ENCODE peak calls at places on chromosome X, in six cellular contexts. Q, T, Y, D, M and S are unnamed samples.

GRCh38 chrX:73851014-73852009 is 288.3 kb downstream of the CHIC1 start:
- DNase-seq in Q (no peak), T (peak; percentile 62), Y (no peak), D (no peak), M (peak; percentile 90), S (no peak)

GRCh38 chrX:108139303-108139702 is 47.7 kb downstream of the ATG4A start:
- DNase-seq in Q (peak; percentile 26), T (no peak), Y (no peak), D (no peak), M (no peak), S (peak; percentile 19)

GRCh38 chrX:153871451-153871850 is 14.5 kb downstream of the L1CAM start:
- DNase-seq in Q (no peak), T (no peak), Y (no peak), D (no peak), M (no peak), S (no peak)

GRCh38 chrX:23803931-23804381 is 21.0 kb downstream of the SAT1 start:
- DNase-seq in Q (no peak), T (peak; percentile 34), Y (no peak), D (peak; percentile 86), M (no peak), S (peak; percentile 2)

GRCh38 chrX:115372026-115372610 is 82.6 kb downstream of the LUZP4 start:
- DNase-seq in Q (no peak), T (no peak), Y (no peak), D (peak; percentile 68), M (no peak), S (no peak)

GRCh38 chrX:40448793-40449192 is 132.0 kb upstream of the ATP6AP2 start:
- DNase-seq in Q (no peak), T (no peak), Y (no peak), D (no peak), M (no peak), S (peak; percentile 24)

GRCh38 chrX:154793084-154793483 is 12.2 kb downstream of the MPP1 start:
- DNase-seq in Q (no peak), T (no peak), Y (no peak), D (no peak), M (no peak), S (no peak)

GRCh38 chrX:77009691-77010090 is 437.5 kb upstream of the FGF16 start:
- DNase-seq in Q (no peak), T (no peak), Y (no peak), D (no peak), M (no peak), S (no peak)

GRCh38 chrX:1185556-1185955 is 26.9 kb downstream of the CRLF2 start:
- DNase-seq in Q (no peak), T (no peak), Y (no peak), D (no peak), M (no peak), S (no peak)

GRCh38 chrX:53594354-53594753 is 92.2 kb downstream of the HUWE1 start:
- DNase-seq in Q (no peak), T (no peak), Y (no peak), D (no peak), M (no peak), S (no peak)

GRCh38 chrX:150575415-150575814 is 7.0 kb downstream of the MTM1 start:
- DNase-seq in Q (no peak), T (no peak), Y (peak; percentile 50), D (no peak), M (no peak), S (no peak)

GRCh38 chrX:100404851-100405250 is 5.2 kb downstream of the PCDH19 start:
- DNase-seq in Q (no peak), T (no peak), Y (no peak), D (no peak), M (no peak), S (no peak)

GRCh38 chrX:71542825-71543224 is 9.9 kb downstream of the OGT start:
- DNase-seq in Q (no peak), T (no peak), Y (no peak), D (no peak), M (no peak), S (no peak)

GRCh38 chrX:20116575-20117240 is at the start of gene MAP7D2:
- DNase-seq in Q (no peak), T (peak; percentile 14), Y (no peak), D (no peak), M (no peak), S (peak; percentile 19)

GRCh38 chrX:17475820-17476219 is 100.8 kb downstream of the NHS start:
- DNase-seq in Q (no peak), T (no peak), Y (no peak), D (no peak), M (no peak), S (no peak)

GRCh38 chrX:47420264-47420663 is 49.9 kb downstream of the ZNF157 start:
- DNase-seq in Q (no peak), T (no peak), Y (no peak), D (no peak), M (no peak), S (peak; percentile 14)
- TF ChIP-seq POLR2A in Q (no peak), T (no peak), Y (no peak), D (no peak), M (no peak), S (no peak)

GRCh38 chrX:119791437-119792231 is at the start of gene RPL39:
- DNase-seq in Q (peak; percentile 94), T (peak; percentile 89), Y (peak; percentile 83), D (peak; percentile 87), M (peak; percentile 51), S (peak; percentile 88)
- TF ChIP-seq POLR2A in Q (peak; percentile 92), T (peak; percentile 49), Y (peak; percentile 37), D (peak; percentile 89), M (peak; percentile 96), S (peak; percentile 93)

GRCh38 chrX:96688789-96689188 is 4.1 kb downstream of the DIAPH2 start:
- DNase-seq in Q (no peak), T (no peak), Y (no peak), D (no peak), M (no peak), S (no peak)

GRCh38 chrX:96683997-96684338 is 674 bp upstream of the DIAPH2 start:
- DNase-seq in Q (peak; percentile 80), T (no peak), Y (no peak), D (no peak), M (no peak), S (no peak)

GRCh38 chrX:96685205-96686099 is 810 bp downstream of the DIAPH2 start:
- DNase-seq in Q (peak; percentile 90), T (peak; percentile 53), Y (peak; percentile 26), D (peak; percentile 63), M (no peak), S (peak; percentile 19)

GRCh38 chrX:96682516-96682915 is 2.1 kb upstream of the DIAPH2 start:
- DNase-seq in Q (no peak), T (no peak), Y (no peak), D (no peak), M (no peak), S (peak; percentile 0)

GRCh38 chrX:96684339-96685204 is at the start of gene DIAPH2:
- DNase-seq in Q (peak; percentile 89), T (peak; percentile 81), Y (peak; percentile 68), D (peak; percentile 76), M (peak; percentile 34), S (peak; percentile 71)
- TF ChIP-seq POLR2A in Q (peak; percentile 44), T (no peak), Y (no peak), D (no peak), M (peak; percentile 61), S (no peak)

GRCh38 chrX:22300130-22300529 is 27.4 kb downstream of the CBLL2 start:
- DNase-seq in Q (peak; percentile 58), T (peak; percentile 21), Y (no peak), D (peak; percentile 44), M (no peak), S (no peak)
- TF ChIP-seq POLR2A in Q (no peak), T (no peak), Y (no peak), D (no peak), M (no peak), S (no peak)

DNA sequence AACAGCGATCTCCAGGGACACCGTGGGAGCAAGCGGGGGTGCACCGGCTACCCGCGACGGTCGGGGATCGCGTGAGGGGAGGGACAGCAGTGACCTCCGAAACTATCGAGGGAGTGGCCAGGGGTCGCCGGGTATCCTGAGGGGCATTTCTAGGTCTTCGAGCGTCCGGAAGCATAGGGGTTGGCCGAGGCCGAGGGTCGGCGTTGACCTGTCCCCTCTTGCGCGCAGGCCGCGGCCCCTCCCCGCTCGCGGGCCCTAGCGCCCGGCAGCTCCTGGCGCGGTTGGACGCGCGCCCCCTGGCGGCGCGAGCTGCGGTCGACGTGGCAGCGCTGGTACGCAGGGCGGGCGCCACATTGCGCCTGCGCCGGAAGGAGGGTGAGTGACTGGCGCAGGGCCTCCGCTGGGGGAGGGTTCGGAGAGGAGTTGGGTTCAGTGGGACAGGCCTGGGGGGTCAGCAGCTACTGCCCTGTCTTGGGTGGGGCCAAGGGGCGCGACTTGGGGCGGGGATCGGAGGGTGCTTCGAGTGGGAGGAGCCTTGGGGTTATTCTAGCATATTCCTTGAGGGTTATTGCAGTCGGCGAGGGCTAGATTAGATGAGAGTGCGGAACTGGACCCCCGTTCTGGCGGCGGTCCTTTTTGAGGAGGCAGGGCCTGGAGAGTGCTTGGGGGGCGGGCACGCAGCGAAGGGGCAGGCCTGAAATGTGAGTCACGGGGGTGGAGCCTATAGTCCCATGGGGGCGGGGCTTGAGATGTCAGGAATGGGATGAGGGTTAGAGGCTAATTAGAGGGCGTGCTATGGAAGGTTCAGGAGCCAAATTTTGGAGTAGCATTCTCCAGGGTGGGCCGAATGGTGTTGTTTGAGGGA is 1.2 kb downstream of the MAGIX start:
- DNase-seq in Q (peak; percentile 87), T (peak; percentile 88), Y (peak; percentile 89), D (peak; percentile 80), M (peak; percentile 42), S (peak; percentile 96)
- TF ChIP-seq POLR2A in Q (peak; percentile 51), T (no peak), Y (no peak), D (no peak), M (peak; percentile 53), S (peak; percentile 43)

GRCh38 chrX:136183917-136184316 is 36.6 kb downstream of the FHL1 start:
- DNase-seq in Q (no peak), T (no peak), Y (no peak), D (no peak), M (no peak), S (no peak)

GRCh38 chrX:136182394-136182793 is 35.1 kb downstream of the FHL1 start:
- DNase-seq in Q (no peak), T (no peak), Y (no peak), D (no peak), M (no peak), S (no peak)

GRCh38 chrX:136186023-136186413 is 38.7 kb downstream of the FHL1 start:
- DNase-seq in Q (no peak), T (no peak), Y (no peak), D (no peak), M (no peak), S (no peak)

GRCh38 chrX:136183175-136183574 is 35.8 kb downstream of the FHL1 start:
- DNase-seq in Q (no peak), T (no peak), Y (no peak), D (no peak), M (no peak), S (no peak)

DNA sequence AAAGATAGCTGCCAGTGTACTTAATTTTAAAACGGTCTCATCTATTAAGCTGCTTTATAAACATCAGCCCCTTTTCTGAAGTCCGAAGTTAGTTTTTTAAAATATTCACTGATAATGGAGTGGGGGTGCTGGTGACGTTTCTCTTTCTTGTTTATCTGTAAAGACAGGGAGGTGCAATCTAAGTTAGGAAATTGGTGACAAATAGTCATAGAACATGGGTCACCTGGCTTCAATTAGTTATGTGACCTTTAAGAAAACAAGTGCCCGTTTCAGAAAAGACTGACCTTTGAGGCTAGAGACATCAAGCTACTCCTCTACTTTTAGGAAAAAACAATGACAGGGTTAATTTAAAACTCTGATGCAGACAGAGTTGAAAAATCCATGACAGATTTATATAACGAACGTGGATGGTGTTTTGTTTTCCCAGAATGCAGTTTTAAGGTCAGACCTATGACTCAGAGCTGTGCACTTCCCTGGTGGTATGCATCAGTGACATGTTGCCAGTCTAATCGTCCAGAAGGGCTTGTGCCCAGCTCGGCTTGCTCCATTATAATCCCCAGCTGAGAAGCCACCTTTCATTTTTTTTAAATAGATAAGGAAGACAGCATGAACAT is 38.2 kb downstream of the FHL1 start:
- DNase-seq in Q (no peak), T (no peak), Y (no peak), D (peak; percentile 66), M (no peak), S (no peak)
- TF ChIP-seq POLR2A in Q (no peak), T (no peak), Y (no peak), D (no peak), M (no peak), S (no peak)